ENCODE peak calls at places on chromosomes 13 and 19, in ten cellular contexts. G is fibroblast of mammary gland, F is left ventricle myocardium inferior, M is astrocyte of the spinal cord, L is mucosa of descending colon, S is ascending aorta, T is cardiac muscle cell, E is tibial artery, O is colonic mucosa, X is adrenal gland. N is an unnamed sample.
A peak's percentile ranks its signal among the peaks of the same experiment; 100 is the strongest.

GRCh38 chr13:75705395-75705794 is 69.3 kb downstream of the LMO7 start:
- DNase-seq in F (no peak), X (no peak), S (no peak), L (no peak), E (no peak), T (peak; percentile 39), M (peak; percentile 55), O (no peak), G (peak; percentile 92), N (no peak)

GRCh38 chr19:15123900-15124299 is 16.7 kb downstream of the SYDE1 start:
- DNase-seq in F (peak; percentile 85), E (peak; percentile 93), G (no peak), S (no peak), O (peak; percentile 38), L (peak; percentile 61), T (no peak), X (peak; percentile 96), M (no peak), N (no peak)

GRCh38 chr19:6481541-6482342 is at the start of gene DENND1C:
- DNase-seq in T (peak; percentile 23), G (no peak), O (no peak), M (no peak), X (peak; percentile 59), L (peak; percentile 66), F (no peak), E (no peak), S (no peak), N (no peak)

GRCh38 chr13:112842343-112842856 is 126.6 kb upstream of the MCF2L start:
- DNase-seq in O (no peak), E (peak; percentile 80), M (peak; percentile 57), G (peak; percentile 44), F (peak; percentile 58), L (no peak), X (peak; percentile 32), T (peak; percentile 84), S (no peak), N (no peak)

GRCh38 chr19:45471866-45472556 is 4.2 kb downstream of the FOSB start:
- DNase-seq in O (no peak), L (no peak), M (peak; percentile 8), T (peak; percentile 20), X (peak; percentile 29), G (no peak), E (no peak), S (peak; percentile 56), F (no peak), N (no peak)

GRCh38 chr19:41698746-41699230 is 9.6 kb upstream of the CEACAM5 start:
- DNase-seq in S (no peak), F (no peak), L (no peak), G (no peak), X (no peak), O (peak; percentile 51), M (no peak), T (no peak), E (no peak), N (no peak)

GRCh38 chr13:20475927-20476691 is 49.5 kb downstream of the CRYL1 start:
- DNase-seq in S (no peak), F (no peak), X (no peak), O (no peak), L (no peak), G (no peak), E (no peak), M (peak; percentile 43), T (no peak), N (no peak)

GRCh38 chr19:7326105-7326877 is 22.4 kb upstream of the ARHGEF18 start:
- DNase-seq in G (peak; percentile 36), X (no peak), M (peak; percentile 4), L (no peak), F (no peak), T (peak; percentile 21), S (no peak), O (peak; percentile 79), E (peak; percentile 32), N (no peak)

GRCh38 chr19:38933544-38933943 is 2.8 kb downstream of the MRPS12 start:
- DNase-seq in T (no peak), L (no peak), E (no peak), M (no peak), S (no peak), O (no peak), G (no peak), F (no peak), X (no peak), N (no peak)

GRCh38 chr19:38930776-38931761 is at the start of gene MRPS12:
- DNase-seq in G (peak; percentile 99), F (peak; percentile 98), S (peak; percentile 99), M (peak; percentile 99), E (peak; percentile 99), X (peak; percentile 99), T (peak; percentile 100), O (peak; percentile 99), L (peak; percentile 98), N (peak; percentile 96)

GRCh38 chr19:38928406-38929001 is 2.1 kb downstream of the SARS2 start:
- DNase-seq in T (no peak), O (no peak), S (no peak), G (no peak), E (no peak), M (no peak), F (no peak), X (no peak), L (no peak), N (no peak)

GRCh38 chr19:38929929-38930775 is at the start of gene SARS2:
- DNase-seq in X (peak; percentile 94), M (peak; percentile 96), E (peak; percentile 95), F (peak; percentile 91), G (peak; percentile 92), S (peak; percentile 97), O (peak; percentile 93), T (peak; percentile 97), L (peak; percentile 95), N (peak; percentile 93)

DNA sequence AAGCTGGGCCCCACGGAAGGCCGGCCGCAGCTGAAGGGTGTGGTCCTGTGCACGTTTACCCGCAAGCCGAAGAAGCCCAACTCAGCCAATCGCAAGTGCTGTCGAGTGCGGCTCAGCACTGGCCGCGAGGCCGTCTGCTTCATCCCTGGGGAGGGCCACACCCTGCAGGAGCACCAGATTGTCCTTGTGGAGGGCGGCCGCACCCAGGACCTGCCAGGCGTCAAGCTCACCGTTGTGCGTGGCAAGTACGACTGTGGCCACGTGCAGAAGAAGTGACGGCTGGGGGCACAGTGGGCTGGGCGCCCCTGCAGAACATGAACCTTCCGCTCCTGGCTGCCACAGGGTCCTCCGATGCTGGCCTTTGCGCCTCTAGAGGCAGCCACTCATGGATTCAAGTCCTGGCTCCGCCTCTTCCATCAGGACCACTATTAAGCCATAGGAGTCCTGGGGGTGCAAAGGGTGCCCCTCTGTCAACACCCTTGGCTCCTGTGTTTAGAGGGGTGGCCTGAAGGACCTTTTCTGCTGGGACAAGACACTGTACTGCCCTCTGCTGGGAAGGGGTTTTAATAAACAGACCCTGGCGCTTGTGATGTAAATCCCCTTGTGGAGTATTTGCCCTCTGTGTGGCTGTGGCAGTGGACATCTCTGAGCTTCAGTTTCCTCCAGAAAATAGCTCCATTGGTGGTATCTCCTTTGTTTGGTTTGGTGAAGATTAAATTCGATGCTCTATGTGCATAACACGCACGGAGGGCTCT is 1.9 kb downstream of the MRPS12 start:
- DNase-seq in T (peak; percentile 61), L (peak; percentile 37), M (peak; percentile 32), S (no peak), X (no peak), G (peak; percentile 57), O (no peak), E (no peak), F (no peak), N (no peak)
- TF ChIP-seq CTCF in T (peak; percentile 41), L (no peak), M (peak; percentile 39), S (no peak), X (no peak), G (peak; percentile 45), O (no peak), E (no peak), F (peak; percentile 45), N (no peak)

GRCh38 chr19:48303367-48303766 is 22.0 kb upstream of the EMP3 start:
- DNase-seq in T (no peak), L (no peak), O (no peak), M (no peak), X (no peak), G (no peak), F (no peak), S (no peak), E (no peak), N (no peak)

GRCh38 chr19:48311384-48311783 is 14.0 kb upstream of the EMP3 start:
- DNase-seq in M (no peak), X (no peak), E (no peak), O (no peak), G (no peak), S (no peak), T (no peak), F (no peak), L (no peak), N (no peak)

GRCh38 chr19:48303866-48304265 is 21.5 kb upstream of the EMP3 start:
- DNase-seq in F (no peak), X (no peak), G (no peak), T (no peak), O (no peak), M (no peak), L (no peak), E (no peak), S (no peak), N (no peak)

GRCh38 chr19:48310227-48310626 is 15.1 kb upstream of the EMP3 start:
- DNase-seq in L (no peak), F (no peak), G (no peak), O (no peak), M (no peak), T (peak; percentile 22), X (peak; percentile 59), E (no peak), S (no peak), N (no peak)

GRCh38 chr19:48308695-48309586 is 16.4 kb upstream of the EMP3 start:
- DNase-seq in O (no peak), L (no peak), M (no peak), S (no peak), X (no peak), T (peak; percentile 39), F (no peak), G (peak; percentile 36), E (no peak), N (no peak)
- TF ChIP-seq CTCF in O (no peak), L (no peak), M (peak; percentile 46), S (no peak), X (no peak), T (peak; percentile 41), F (peak; percentile 33), G (peak; percentile 36), E (no peak), N (no peak)

GRCh38 chr13:43305416-43305815 is 282.0 kb downstream of the DNAJC15 start:
- DNase-seq in T (no peak), F (no peak), S (no peak), M (no peak), O (no peak), G (peak; percentile 27), E (no peak), L (no peak), X (no peak), N (no peak)

GRCh38 chr13:43304945-43305344 is 281.6 kb downstream of the DNAJC15 start:
- DNase-seq in F (no peak), S (no peak), L (no peak), E (no peak), X (no peak), T (no peak), M (no peak), O (no peak), G (no peak), N (no peak)

GRCh38 chr13:43301341-43301969 is 278.1 kb downstream of the DNAJC15 start:
- DNase-seq in S (no peak), T (no peak), G (peak; percentile 20), O (no peak), X (no peak), E (no peak), M (no peak), F (no peak), L (no peak), N (no peak)

GRCh38 chr13:43304449-43304848 is 281.1 kb downstream of the DNAJC15 start:
- DNase-seq in T (no peak), M (no peak), O (no peak), L (no peak), X (no peak), F (no peak), E (no peak), S (no peak), G (no peak), N (no peak)

DNA sequence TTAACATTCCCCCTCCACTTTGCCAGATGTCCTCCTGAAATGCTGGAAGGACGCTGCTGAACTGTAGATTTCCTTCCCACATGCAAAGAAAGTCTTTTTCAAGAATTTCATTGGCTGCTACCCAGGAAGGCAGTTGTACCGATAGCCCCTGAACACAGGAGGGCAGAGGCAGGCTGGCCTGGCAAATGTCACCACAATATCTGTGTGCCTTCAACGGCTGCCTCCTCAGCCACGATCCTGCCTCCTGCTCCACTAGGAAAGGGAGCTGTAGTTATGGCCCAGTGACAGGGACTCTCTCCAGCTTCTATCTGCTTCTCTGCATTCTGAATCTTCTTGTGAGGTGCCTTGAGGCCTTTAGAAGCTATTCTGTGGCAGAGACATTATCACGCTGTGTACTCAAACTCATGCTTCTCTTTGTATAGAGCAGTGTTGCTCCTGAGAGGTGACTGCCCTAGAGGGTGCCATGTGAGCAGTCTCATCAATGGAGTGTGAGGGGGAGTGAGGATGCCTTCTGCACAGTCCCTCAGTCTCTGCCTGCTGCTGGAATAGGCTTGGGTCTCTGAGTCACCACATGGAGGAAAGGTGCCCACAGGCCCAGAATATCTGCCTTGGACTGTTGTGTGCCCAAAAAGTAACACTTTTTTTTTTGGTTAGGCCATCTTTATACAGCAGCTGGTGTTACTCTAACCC is 279.8 kb downstream of the DNAJC15 start:
- DNase-seq in S (no peak), L (peak; percentile 27), X (peak; percentile 79), O (peak; percentile 22), F (peak; percentile 54), E (peak; percentile 70), G (peak; percentile 61), M (peak; percentile 72), T (peak; percentile 83), N (no peak)
- TF ChIP-seq CTCF in S (peak; percentile 53), L (no peak), X (peak; percentile 56), O (no peak), F (peak; percentile 72), E (peak; percentile 56), G (peak; percentile 48), M (peak; percentile 71), T (peak; percentile 64), N (no peak)

GRCh38 chr13:22332411-22332810 is 661.5 kb downstream of the FGF9 start:
- DNase-seq in T (no peak), G (no peak), M (no peak), X (no peak), S (no peak), O (no peak), L (no peak), E (no peak), F (no peak), N (no peak)

DNA sequence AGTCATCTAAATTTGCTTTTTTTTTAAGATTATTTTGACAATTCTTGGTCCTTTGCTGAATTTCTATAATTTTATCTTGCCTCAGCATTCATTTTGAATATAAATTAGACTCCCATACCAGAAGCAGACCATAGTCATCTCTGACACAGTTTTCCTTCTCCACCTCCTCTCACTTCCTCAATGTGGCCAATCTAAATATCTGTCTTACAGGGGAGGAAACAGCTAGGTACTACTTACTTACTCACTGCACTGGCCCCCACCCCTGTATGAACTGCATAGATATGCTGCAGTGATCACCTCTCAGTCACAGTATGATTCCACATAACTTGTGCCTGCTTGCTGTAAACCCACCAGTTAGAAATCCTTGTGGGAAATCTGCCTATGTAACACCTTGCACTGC is 665.6 kb downstream of the FGF9 start:
- DNase-seq in T (no peak), E (no peak), F (no peak), L (no peak), X (no peak), O (no peak), G (no peak), M (no peak), S (no peak), N (no peak)
- TF ChIP-seq CTCF in T (no peak), E (no peak), F (no peak), L (no peak), X (no peak), O (no peak), G (no peak), M (no peak), S (no peak), N (no peak)